ENCODE peak calls at places on chromosomes 5 and 9, in eight cellular contexts. P is EH, D is A549, O is ACHN, U is COLO829, Y is astrocyte of the spinal cord, S is NCI-H748 treated with DMSO at 0.1 percent for 48 hours, G is M059J. L is an unnamed sample.

GRCh38 chr5:180526265-180526664 is 32.1 kb downstream of the CNOT6 start:
- DNase-seq in U (no peak), S (no peak), Y (no peak), O (no peak), P (no peak), D (no peak), G (no peak), L (no peak)

GRCh38 chr5:73135021-73135420 is 14.6 kb downstream of the TMEM171 start:
- DNase-seq in U (no peak), O (no peak), G (no peak), D (no peak), Y (no peak), S (no peak), P (peak; percentile 6), L (no peak)

GRCh38 chr5:50767588-50767987 is 101.2 kb downstream of the PARP8 start:
- DNase-seq in U (no peak), S (no peak), G (peak; percentile 5), O (no peak), Y (peak; percentile 55), P (peak; percentile 33), D (no peak), L (no peak)

GRCh38 chr5:1016476-1016875 is 7.9 kb downstream of the NKD2 start:
- DNase-seq in U (no peak), Y (no peak), D (no peak), G (no peak), P (no peak), O (no peak), S (no peak), L (no peak)

GRCh38 chr9:133137451-133138231 is 16.6 kb upstream of the RALGDS start:
- DNase-seq in G (no peak), P (no peak), O (no peak), S (no peak), D (no peak), U (no peak), Y (no peak), L (no peak)

GRCh38 chr9:96453625-96454024 is 3.7 kb downstream of the HABP4 start:
- DNase-seq in G (peak; percentile 59), D (peak; percentile 75), Y (peak; percentile 60), S (no peak), P (peak; percentile 54), U (peak; percentile 78), O (peak; percentile 41), L (no peak)

GRCh38 chr5:55691265-55692105 is 20.6 kb downstream of the SLC38A9 start:
- DNase-seq in D (peak; percentile 27), U (peak; percentile 11), G (peak; percentile 54), O (peak; percentile 61), P (peak; percentile 62), S (peak; percentile 80), Y (peak; percentile 70), L (peak; percentile 32)

GRCh38 chr9:127197861-127198430 is 66.6 kb upstream of the GARNL3 start:
- DNase-seq in D (no peak), Y (no peak), S (no peak), P (no peak), O (no peak), U (no peak), G (no peak), L (no peak)

GRCh38 chr9:123927625-123928308 is 2.2 kb downstream of the DENND1A start:
- DNase-seq in P (peak; percentile 76), Y (peak; percentile 12), D (no peak), O (no peak), G (peak; percentile 46), U (no peak), S (no peak), L (no peak)

GRCh38 chr9:15373881-15374280 is 48.8 kb upstream of the SNAPC3 start:
- DNase-seq in O (no peak), U (no peak), S (no peak), Y (peak; percentile 42), D (no peak), P (peak; percentile 52), G (peak; percentile 5), L (no peak)

GRCh38 chr9:136567651-136568287 is 21.9 kb upstream of the NOTCH1 start:
- DNase-seq in U (peak; percentile 54), Y (peak; percentile 65), S (no peak), D (peak; percentile 84), P (peak; percentile 94), G (peak; percentile 91), O (peak; percentile 83), L (no peak)